ENCODE peak calls at places on chromosomes 12 and 14, in ten cellular contexts. C, F, Y, O, G, A, Q, J, L and T are unnamed samples.

GRCh38 chr12:2052861-2053674 is at the start of gene CACNA1C:
- DNase-seq in C (peak), F (no peak), Y (no peak), O (peak), G (peak), A (no peak), Q (peak), J (no peak), L (peak), T (no peak)

GRCh38 chr14:105212541-105213305 is 31.6 kb upstream of the NUDT14 start:
- DNase-seq in C (no peak), F (no peak), Y (no peak), O (no peak), G (no peak), A (no peak), Q (no peak), J (no peak), L (no peak), T (no peak)

GRCh38 chr12:101414533-101415119 is 7.1 kb upstream of the ARL1 start:
- DNase-seq in C (no peak), F (peak), Y (no peak), O (peak), G (no peak), A (no peak), Q (no peak), J (no peak), L (peak), T (peak)

GRCh38 chr12:94571556-94571955 is 78.8 kb downstream of the TMCC3 start:
- DNase-seq in C (no peak), F (peak), Y (no peak), O (peak), G (peak), A (no peak), Q (peak), J (no peak), L (peak), T (peak)

GRCh38 chr12:109766251-109766778 is 52.7 kb downstream of the FAM222A start:
- DNase-seq in C (peak), F (no peak), Y (no peak), O (no peak), G (no peak), A (peak), Q (peak), J (peak), L (peak), T (no peak)

GRCh38 chr14:86038401-86038985 is 508.5 kb downstream of the FLRT2 start:
- DNase-seq in C (no peak), F (peak), Y (no peak), O (peak), G (peak), A (peak), Q (peak), J (peak), L (peak), T (peak)

GRCh38 chr12:62603811-62604098 is 137.1 kb downstream of the MON2 start:
- DNase-seq in C (no peak), F (no peak), Y (no peak), O (no peak), G (no peak), A (no peak), Q (no peak), J (no peak), L (no peak), T (no peak)

GRCh38 chr12:26737487-26738030 is 95.4 kb downstream of the ITPR2 start:
- DNase-seq in C (no peak), F (no peak), Y (no peak), O (no peak), G (no peak), A (no peak), Q (no peak), J (no peak), L (no peak), T (no peak)

GRCh38 chr12:91327889-91328288 is 145.3 kb upstream of the DCN start:
- DNase-seq in C (no peak), F (peak), Y (no peak), O (peak), G (no peak), A (no peak), Q (no peak), J (no peak), L (no peak), T (no peak)

GRCh38 chr12:92810370-92810769 is 107.6 kb downstream of the PLEKHG7 start:
- DNase-seq in C (no peak), F (no peak), Y (no peak), O (no peak), G (no peak), A (no peak), Q (no peak), J (no peak), L (no peak), T (no peak)

GRCh38 chr12:5965950-5966383 is 20.9 kb upstream of the ANO2 start:
- DNase-seq in C (no peak), F (peak), Y (no peak), O (peak), G (no peak), A (peak), Q (peak), J (peak), L (peak), T (peak)

GRCh38 chr12:57614178-57614947 is 3.1 kb downstream of the ARHGEF25 start:
- DNase-seq in C (peak), F (no peak), Y (no peak), O (no peak), G (no peak), A (no peak), Q (no peak), J (no peak), L (peak), T (no peak)

GRCh38 chr12:4137441-4137840 is 136.1 kb upstream of the CCND2 start:
- DNase-seq in C (no peak), F (no peak), Y (no peak), O (no peak), G (no peak), A (no peak), Q (no peak), J (no peak), L (no peak), T (no peak)

GRCh38 chr12:102534899-102535298 is 54.5 kb upstream of the IGF1 start:
- DNase-seq in C (no peak), F (no peak), Y (no peak), O (no peak), G (no peak), A (no peak), Q (no peak), J (no peak), L (no peak), T (no peak)

GRCh38 chr12:52171950-52172512 is 19.8 kb downstream of the KRT80 start:
- DNase-seq in C (no peak), F (peak), Y (no peak), O (no peak), G (no peak), A (no peak), Q (peak), J (peak), L (peak), T (no peak)

GRCh38 chr12:107319536-107320030 is 226.2 kb upstream of the CRY1 start:
- DNase-seq in C (no peak), F (no peak), Y (no peak), O (no peak), G (no peak), A (no peak), Q (no peak), J (no peak), L (no peak), T (no peak)

GRCh38 chr14:99260116-99260515 is 11.9 kb downstream of the BCL11B start:
- DNase-seq in C (no peak), F (no peak), Y (no peak), O (no peak), G (no peak), A (no peak), Q (no peak), J (no peak), L (no peak), T (no peak)

GRCh38 chr14:74852922-74853530 is 22.9 kb downstream of the PROX2 start:
- DNase-seq in C (no peak), F (no peak), Y (peak), O (peak), G (no peak), A (no peak), Q (no peak), J (no peak), L (no peak), T (peak)

GRCh38 chr12:1533205-1533601 is 61.2 kb downstream of the FBXL14 start:
- DNase-seq in C (no peak), F (no peak), Y (no peak), O (peak), G (no peak), A (no peak), Q (no peak), J (no peak), L (no peak), T (no peak)

GRCh38 chr12:51852404-51853137 is 4.1 kb upstream of the FIGNL2 start:
- DNase-seq in C (no peak), F (no peak), Y (no peak), O (no peak), G (no peak), A (no peak), Q (no peak), J (no peak), L (no peak), T (no peak)

GRCh38 chr14:54762296-54762695 is 140.3 kb downstream of the GCH1 start:
- DNase-seq in C (no peak), F (no peak), Y (no peak), O (peak), G (no peak), A (no peak), Q (no peak), J (no peak), L (no peak), T (no peak)

GRCh38 chr14:95037273-95037672 is 120.1 kb downstream of the DICER1 start:
- DNase-seq in C (no peak), F (no peak), Y (no peak), O (no peak), G (no peak), A (no peak), Q (no peak), J (no peak), L (no peak), T (no peak)

GRCh38 chr12:7131502-7131866 is 1.3 kb downstream of the CLSTN3 start:
- DNase-seq in C (no peak), F (no peak), Y (no peak), O (no peak), G (no peak), A (no peak), Q (no peak), J (no peak), L (no peak), T (no peak)

DNA sequence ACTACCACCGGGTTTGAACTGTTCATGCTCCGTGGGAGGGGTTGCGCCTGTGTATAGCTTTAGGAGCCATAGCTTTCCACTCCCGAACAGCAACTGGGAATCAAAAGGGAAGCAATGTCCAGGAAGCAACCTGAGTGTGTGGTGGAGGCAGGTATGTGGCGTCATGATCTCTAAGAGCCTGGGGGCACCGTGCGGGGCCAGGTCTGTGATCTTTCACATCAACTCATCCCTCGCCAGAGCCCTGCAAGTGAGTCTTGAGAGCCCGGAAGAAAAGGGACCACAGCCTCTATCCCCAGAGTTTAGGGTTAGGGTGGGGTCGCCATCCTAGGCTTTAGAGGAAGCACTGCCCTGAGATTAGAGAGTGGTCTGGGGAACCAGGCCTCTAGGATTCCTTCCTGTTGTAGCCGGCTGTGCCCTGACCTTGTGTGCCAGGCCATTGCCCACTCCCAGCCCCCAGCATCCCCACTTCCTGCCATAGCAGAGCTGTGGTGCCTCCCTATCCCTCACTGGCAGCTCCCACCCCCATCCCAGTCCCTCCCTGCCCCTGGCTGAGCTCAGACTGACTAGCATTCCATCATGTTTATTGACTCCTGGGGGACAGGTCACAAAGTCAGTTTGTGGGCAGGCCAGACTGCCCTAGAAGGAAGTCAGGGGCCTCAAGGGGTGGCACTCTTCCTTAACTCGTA is 733 bp upstream of the ADCY4 start:
- DNase-seq in C (no peak), F (no peak), Y (no peak), O (no peak), G (peak), A (no peak), Q (no peak), J (no peak), L (no peak), T (no peak)
- H3K4me3 ChIP-seq in C (no peak), F (no peak), Y (no peak), O (no peak), G (peak), A (peak), Q (peak), J (peak), L (no peak), T (no peak)

GRCh38 chr12:47811070-47811391 is 8.7 kb downstream of the HDAC7 start:
- DNase-seq in C (no peak), F (no peak), Y (no peak), O (no peak), G (no peak), A (no peak), Q (no peak), J (no peak), L (no peak), T (no peak)
- H3K4me3 ChIP-seq in C (no peak), F (no peak), Y (no peak), O (no peak), G (peak), A (no peak), Q (no peak), J (no peak), L (no peak), T (no peak)

GRCh38 chr14:51626185-51626584 is 25.5 kb upstream of the FRMD6 start:
- DNase-seq in C (no peak), F (no peak), Y (no peak), O (no peak), G (no peak), A (no peak), Q (no peak), J (no peak), L (no peak), T (no peak)

GRCh38 chr14:51628230-51628629 is 23.5 kb upstream of the FRMD6 start:
- DNase-seq in C (no peak), F (no peak), Y (no peak), O (no peak), G (no peak), A (no peak), Q (no peak), J (no peak), L (no peak), T (no peak)

GRCh38 chr14:51625170-51625569 is 26.5 kb upstream of the FRMD6 start:
- DNase-seq in C (no peak), F (no peak), Y (no peak), O (no peak), G (no peak), A (no peak), Q (no peak), J (no peak), L (no peak), T (no peak)

GRCh38 chr14:51627313-51627712 is 24.4 kb upstream of the FRMD6 start:
- DNase-seq in C (no peak), F (no peak), Y (no peak), O (no peak), G (no peak), A (no peak), Q (no peak), J (no peak), L (no peak), T (no peak)

DNA sequence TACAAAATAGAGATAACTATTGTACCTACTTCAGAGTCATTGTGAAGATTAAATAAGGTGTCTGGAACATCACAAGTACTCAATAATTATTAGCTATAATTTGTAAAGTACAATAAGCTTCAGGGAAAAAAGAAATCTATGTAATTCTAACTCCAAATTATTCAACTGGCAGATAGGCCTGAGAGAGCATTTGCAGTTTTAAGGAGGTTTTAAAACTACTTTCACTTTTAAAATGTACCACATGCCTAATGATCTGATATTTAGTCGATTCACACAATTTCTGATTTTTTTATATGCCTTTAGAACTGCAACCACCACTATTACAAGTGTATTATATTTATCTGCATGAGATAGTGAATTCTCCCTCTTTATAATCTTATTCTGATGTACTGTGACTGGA is 24.9 kb upstream of the FRMD6 start:
- DNase-seq in C (no peak), F (no peak), Y (no peak), O (no peak), G (no peak), A (no peak), Q (no peak), J (no peak), L (no peak), T (no peak)
- H3K4me3 ChIP-seq in C (no peak), F (no peak), Y (no peak), O (no peak), G (no peak), A (no peak), Q (no peak), J (no peak), L (no peak), T (no peak)

GRCh38 chr14:102828201-102828600 is 51.0 kb downstream of the TRAF3 start:
- DNase-seq in C (no peak), F (no peak), Y (no peak), O (no peak), G (no peak), A (no peak), Q (no peak), J (no peak), L (no peak), T (no peak)
- H3K4me3 ChIP-seq in C (no peak), F (no peak), Y (no peak), O (no peak), G (no peak), A (no peak), Q (no peak), J (peak), L (no peak), T (no peak)

GRCh38 chr12:104721065-104721458 is 237.0 kb downstream of the SLC41A2 start:
- DNase-seq in C (no peak), F (no peak), Y (no peak), O (no peak), G (no peak), A (no peak), Q (no peak), J (no peak), L (no peak), T (no peak)
- H3K4me3 ChIP-seq in C (no peak), F (no peak), Y (no peak), O (no peak), G (peak), A (no peak), Q (peak), J (peak), L (no peak), T (no peak)